ENCODE peak calls at places on chromosomes 5 and 9, in ten cellular contexts. L is ascending aorta; H is tibial nerve; N is CD8-positive, alpha-beta memory T cell; W is heart right ventricle; E is CD4-positive, CD25-positive, alpha-beta regulatory T cell; B is psoas muscle; F is cardiac muscle cell; D is H1; V is mesenchymal stem cell. Q is an unnamed sample. For H3K27me3 and H3K36me3, the result is how much of the 10 kb centered on the place peaks cover.

GRCh38 chr9:90029996-90030395 is 425.2 kb downstream of the GADD45G start:
- DNase-seq in E (no peak), H (no peak), F (no peak), D (no peak), V (peak), L (no peak), W (no peak), N (no peak), B (no peak), Q (no peak)

GRCh38 chr5:132746592-132747063 is 598 bp upstream of the CCNI2 start:
- DNase-seq in D (no peak), F (no peak), N (no peak), V (no peak), H (no peak), B (no peak), W (no peak), E (no peak), L (no peak), Q (no peak)

GRCh38 chr5:81794246-81794645 is 43.3 kb upstream of the SSBP2 start:
- DNase-seq in W (no peak), E (no peak), N (no peak), V (no peak), L (no peak), H (no peak), D (no peak), F (peak), B (no peak), Q (no peak)

GRCh38 chr5:2071562-2071961 is 188.8 kb upstream of the IRX4 start:
- DNase-seq in D (no peak), W (no peak), E (no peak), F (no peak), H (no peak), V (no peak), L (no peak), N (no peak), B (no peak), Q (no peak)

GRCh38 chr5:119954106-119954505 is 324.7 kb downstream of the FAM170A start:
- DNase-seq in D (no peak), N (no peak), E (no peak), V (no peak), L (no peak), H (no peak), B (no peak), F (no peak), W (no peak), Q (no peak)

GRCh38 chr9:129482521-129483466 is 138.1 kb downstream of the C9orf50 start:
- DNase-seq in L (no peak), E (no peak), V (peak), D (no peak), B (peak), F (peak), W (peak), H (peak), N (no peak), Q (peak)

GRCh38 chr5:1030801-1031271 is 22.2 kb downstream of the NKD2 start:
- DNase-seq in W (no peak), L (no peak), E (no peak), N (no peak), D (no peak), V (no peak), H (no peak), B (no peak), F (no peak), Q (no peak)

GRCh38 chr5:13833440-13833839 is 111.0 kb downstream of the DNAH5 start:
- DNase-seq in V (no peak), E (no peak), B (no peak), W (no peak), F (no peak), N (no peak), H (no peak), L (no peak), D (no peak), Q (no peak)

GRCh38 chr5:84218546-84218945 is 166.1 kb downstream of the EDIL3 start:
- DNase-seq in W (no peak), H (no peak), L (no peak), N (no peak), E (no peak), V (peak), F (no peak), D (no peak), B (no peak), Q (no peak)

GRCh38 chr5:120199559-120199958 is 264.5 kb upstream of the PRR16 start:
- DNase-seq in E (no peak), V (no peak), H (no peak), D (no peak), W (no peak), B (no peak), N (no peak), L (no peak), F (no peak), Q (no peak)

GRCh38 chr9:98321269-98321668 is 65.8 kb upstream of the TBC1D2 start:
- DNase-seq in H (no peak), W (no peak), F (no peak), D (no peak), N (no peak), B (no peak), L (no peak), V (no peak), E (no peak), Q (no peak)

GRCh38 chr5:143141652-143142051 is 261.8 kb downstream of the NR3C1 start:
- DNase-seq in W (no peak), B (no peak), V (no peak), E (no peak), F (no peak), H (no peak), L (no peak), N (no peak), D (no peak), Q (no peak)

GRCh38 chr5:73822989-73823339 is 197.0 kb downstream of the ARHGEF28 start:
- DNase-seq in B (no peak), D (no peak), H (no peak), F (peak), N (no peak), V (no peak), L (no peak), W (no peak), E (no peak), Q (peak)

GRCh38 chr5:96228449-96228848 is 204.6 kb downstream of the PCSK1 start:
- DNase-seq in W (no peak), N (no peak), F (no peak), B (no peak), H (no peak), E (no peak), L (no peak), V (no peak), D (no peak), Q (no peak)

GRCh38 chr5:43606351-43606750 is 3.4 kb downstream of the NNT start:
- DNase-seq in L (no peak), F (no peak), W (no peak), V (no peak), D (no peak), B (no peak), H (no peak), E (no peak), N (no peak), Q (no peak)

GRCh38 chr5:43603535-43604363 is 769 bp downstream of the NNT start:
- DNase-seq in W (peak), E (peak), L (peak), B (peak), D (no peak), H (peak), V (peak), F (peak), N (peak), Q (peak)

GRCh38 chr5:43602818-43603534 is at the start of gene NNT:
- DNase-seq in L (peak), W (peak), D (peak), V (peak), B (peak), N (peak), F (peak), E (peak), H (peak), Q (peak)

GRCh38 chr5:43602456-43602817 is 543 bp upstream of the NNT start:
- DNase-seq in W (peak), V (peak), E (peak), L (no peak), N (no peak), B (peak), H (no peak), F (peak), D (no peak), Q (no peak)

GRCh38 chr5:43604699-43605098 is 1.7 kb downstream of the NNT start:
- DNase-seq in V (no peak), D (no peak), H (no peak), F (no peak), E (no peak), W (no peak), B (no peak), N (no peak), L (no peak), Q (no peak)
- H3K27ac ChIP-seq in V (no peak), D (no peak), H (no peak), F (no peak), E (no peak), W (peak), B (peak), N (no peak), L (peak), Q (peak)

GRCh38 chr5:169757016-169757415 is 119.9 kb downstream of the DOCK2 start:
- DNase-seq in E (no peak), F (no peak), N (no peak), W (no peak), L (no peak), D (no peak), B (no peak), V (no peak), H (no peak), Q (no peak)

GRCh38 chr5:169756071-169756765 is 119.1 kb downstream of the DOCK2 start:
- DNase-seq in W (no peak), N (no peak), E (no peak), L (no peak), H (no peak), V (no peak), F (no peak), D (no peak), B (no peak), Q (no peak)

GRCh38 chr5:169754737-169755136 is 117.7 kb downstream of the DOCK2 start:
- DNase-seq in L (no peak), F (no peak), H (no peak), B (no peak), D (no peak), W (no peak), V (no peak), N (no peak), E (no peak), Q (no peak)

GRCh38 chr5:169751490-169751889 is 114.4 kb downstream of the DOCK2 start:
- DNase-seq in L (no peak), V (no peak), D (no peak), B (no peak), N (no peak), E (no peak), F (no peak), W (no peak), H (no peak), Q (no peak)

GRCh38 chr5:169753795-169754194 is 116.7 kb downstream of the DOCK2 start:
- DNase-seq in L (no peak), V (peak), N (no peak), B (no peak), D (no peak), W (no peak), F (peak), H (no peak), E (no peak), Q (no peak)
- H3K27me3 ChIP-seq in L (under half), V (under half), N (under half), B (under half), D (under half), W (under half), F (under half), H (under half), E (under half), Q (under half)

GRCh38 chr9:136899196-136899595 is 12.9 kb downstream of the TRAF2 start:
- DNase-seq in H (no peak), N (no peak), W (no peak), F (no peak), D (no peak), V (no peak), L (no peak), B (no peak), E (no peak), Q (no peak)
- H3K36me3 ChIP-seq in H (under half), N (under half), W (under half), F (under half), D (under half), V (under half), L (under half), B (under half), E (under half), Q (under half)

GRCh38 chr5:172757394-172758010 is 13.5 kb downstream of the DUSP1 start:
- DNase-seq in V (no peak), N (no peak), F (no peak), E (no peak), W (no peak), H (no peak), L (no peak), B (no peak), D (no peak), Q (no peak)

GRCh38 chr5:172751761-172752510 is 19.1 kb downstream of the DUSP1 start:
- DNase-seq in E (no peak), N (no peak), H (no peak), F (no peak), D (no peak), V (no peak), B (no peak), W (no peak), L (no peak), Q (no peak)

GRCh38 chr5:172753101-172753500 is 17.9 kb downstream of the DUSP1 start:
- DNase-seq in V (no peak), F (no peak), D (no peak), W (no peak), H (no peak), L (no peak), N (no peak), E (no peak), B (no peak), Q (no peak)

GRCh38 chr5:172756764-172757393 is 14.1 kb downstream of the DUSP1 start:
- DNase-seq in V (no peak), L (no peak), N (no peak), W (no peak), D (no peak), H (no peak), F (no peak), E (no peak), B (no peak), Q (no peak)

GRCh38 chr5:172754957-172755356 is 16.0 kb downstream of the DUSP1 start:
- DNase-seq in N (no peak), E (no peak), D (no peak), B (no peak), W (no peak), F (no peak), L (no peak), V (no peak), H (no peak), Q (no peak)
- H3K27ac ChIP-seq in N (no peak), E (no peak), D (no peak), B (no peak), W (no peak), F (no peak), L (no peak), V (no peak), H (no peak), Q (no peak)

DNA sequence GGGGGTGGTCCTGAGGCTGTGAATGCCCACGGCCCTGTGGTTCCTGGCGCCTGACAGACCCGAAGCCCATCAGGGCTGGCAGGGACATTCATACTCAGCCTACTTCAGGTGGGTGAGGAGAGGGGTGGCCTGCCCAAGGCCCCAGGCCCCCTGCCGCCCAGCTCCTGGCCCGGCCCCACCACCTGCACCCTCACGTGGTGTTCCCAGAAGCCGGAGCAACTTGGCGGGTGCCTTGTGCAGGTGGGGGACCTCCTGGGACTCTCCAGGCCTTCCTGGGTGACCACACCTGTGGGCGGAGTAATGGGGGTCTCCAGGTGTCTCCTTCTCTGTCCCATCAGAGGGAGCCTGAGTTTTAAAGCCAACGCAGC is 36.8 kb upstream of the UBAC1 start:
- DNase-seq in L (no peak), B (no peak), F (no peak), W (no peak), V (no peak), E (no peak), D (no peak), N (no peak), H (no peak), Q (no peak)
- H3K27me3 ChIP-seq in L (under half), B (under half), F (under half), W (under half), V (under half), E (under half), D (under half), N (under half), H (under half), Q (under half)

GRCh38 chr5:126812199-126812570 is 35.2 kb downstream of the LMNB1 start:
- DNase-seq in W (no peak), N (no peak), D (no peak), E (no peak), F (peak), L (no peak), B (no peak), H (no peak), V (no peak), Q (no peak)

GRCh38 chr5:126814721-126815404 is 37.9 kb downstream of the LMNB1 start:
- DNase-seq in H (no peak), F (peak), V (peak), W (no peak), N (no peak), L (no peak), B (no peak), E (no peak), D (no peak), Q (no peak)

GRCh38 chr5:126811515-126812198 is 34.7 kb downstream of the LMNB1 start:
- DNase-seq in B (no peak), E (peak), L (no peak), H (no peak), V (peak), N (no peak), F (peak), W (no peak), D (no peak), Q (no peak)

GRCh38 chr5:126819253-126819652 is 42.3 kb downstream of the LMNB1 start:
- DNase-seq in B (no peak), W (no peak), D (no peak), N (no peak), H (no peak), E (no peak), L (no peak), V (no peak), F (no peak), Q (no peak)

DNA sequence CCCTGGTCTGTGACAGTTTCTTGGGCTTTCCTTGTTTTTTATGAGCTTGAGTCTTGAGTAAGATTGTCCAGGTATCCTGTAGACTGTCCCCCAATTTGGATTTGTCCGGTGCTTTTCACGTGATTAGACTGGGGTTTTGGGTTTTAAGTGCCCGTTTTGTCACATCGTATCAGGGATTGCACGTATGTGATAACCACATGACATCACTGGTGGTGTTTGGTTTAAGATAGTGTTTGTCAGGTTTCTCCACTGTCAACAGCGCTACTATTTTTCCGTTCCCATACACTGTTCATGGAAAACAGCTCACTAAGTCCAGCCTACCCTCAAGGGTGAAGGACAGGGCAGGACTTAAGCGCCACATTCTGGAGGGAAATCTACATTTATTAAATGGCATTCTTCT is 39.7 kb downstream of the LMNB1 start:
- DNase-seq in W (no peak), L (no peak), D (no peak), V (no peak), F (no peak), B (no peak), H (no peak), E (no peak), N (no peak), Q (no peak)
- H3K36me3 ChIP-seq in W (under half), L (under half), D (half or more), V (under half), F (under half), B (under half), H (under half), E (under half), N (under half), Q (under half)